ENCODE peak calls at places on chromosomes 3 and 15, in four cellular contexts. One of them, this sample, is unnamed.

GRCh38 chr15:38685686-38686339 is 121.2 kb upstream of the RASGRP1 start:
- DNase-seq in HepG2: no peak
- DNase-seq in GM12878: no peak
- DNase-seq in K562: no peak
- DNase-seq in this sample: no peak

GRCh38 chr15:41011055-41011815 is 58.0 kb downstream of the CHAC1 start:
- DNase-seq in HepG2: no peak
- DNase-seq in GM12878: no peak
- DNase-seq in K562: no peak
- DNase-seq in this sample: no peak

GRCh38 chr3:149472393-149472792 is 2.1 kb upstream of the TM4SF4 start:
- DNase-seq in GM12878: no peak
- DNase-seq in HepG2: no peak
- DNase-seq in K562: no peak
- DNase-seq in this sample: no peak

GRCh38 chr3:69178100-69178499 is 55.7 kb upstream of the LMOD3 start:
- DNase-seq in GM12878: no peak
- DNase-seq in K562: no peak
- DNase-seq in HepG2: no peak
- DNase-seq in this sample: no peak

GRCh38 chr3:98457543-98457942 is 5.5 kb upstream of the OR5K1 start:
- DNase-seq in HepG2: no peak
- DNase-seq in GM12878: no peak
- DNase-seq in K562: no peak
- DNase-seq in this sample: no peak

GRCh38 chr3:183192650-183193300 is 30.2 kb upstream of the LAMP3 start:
- DNase-seq in K562: no peak
- DNase-seq in HepG2: no peak
- DNase-seq in GM12878: no peak
- DNase-seq in this sample: no peak

GRCh38 chr15:84749111-84749991 is 959 bp downstream of the ZNF592 start:
- DNase-seq in K562: peak; percentile 64
- DNase-seq in HepG2: peak; percentile 56
- DNase-seq in GM12878: no peak
- DNase-seq in this sample: no peak

GRCh38 chr15:89776274-89777072 is at the start of gene MESP2:
- DNase-seq in GM12878: no peak
- DNase-seq in HepG2: peak; percentile 67
- DNase-seq in K562: peak; percentile 89
- DNase-seq in this sample: peak; percentile 75

GRCh38 chr3:52623234-52623792 is 62.4 kb downstream of the PBRM1 start:
- DNase-seq in HepG2: no peak
- DNase-seq in K562: no peak
- DNase-seq in GM12878: no peak
- DNase-seq in this sample: no peak

GRCh38 chr15:28208583-28208982 is 109.5 kb upstream of the OCA2 start:
- DNase-seq in K562: no peak
- DNase-seq in GM12878: no peak
- DNase-seq in HepG2: no peak
- DNase-seq in this sample: no peak

GRCh38 chr15:45307230-45307924 is 55.3 kb downstream of the SLC28A2 start:
- DNase-seq in HepG2: peak; percentile 53
- DNase-seq in GM12878: peak; percentile 31
- DNase-seq in K562: peak; percentile 6
- DNase-seq in this sample: no peak

GRCh38 chr3:55244247-55244646 is 242.9 kb downstream of the WNT5A start:
- DNase-seq in K562: no peak
- DNase-seq in GM12878: no peak
- DNase-seq in HepG2: no peak
- DNase-seq in this sample: no peak

GRCh38 chr3:150062492-150062891 is 91.8 kb upstream of the PFN2 start:
- DNase-seq in K562: no peak
- DNase-seq in HepG2: no peak
- DNase-seq in GM12878: no peak
- DNase-seq in this sample: no peak

GRCh38 chr3:38479431-38480092 is 16.6 kb upstream of the EXOG start:
- DNase-seq in HepG2: peak; percentile 47
- DNase-seq in GM12878: no peak
- DNase-seq in K562: peak; percentile 64
- DNase-seq in this sample: peak; percentile 51

GRCh38 chr3:11661827-11662226 is 18.1 kb upstream of the VGLL4 start:
- DNase-seq in K562: peak; percentile 39
- DNase-seq in HepG2: no peak
- DNase-seq in GM12878: no peak
- DNase-seq in this sample: no peak

GRCh38 chr3:44948239-44948638 is 27.7 kb downstream of the ZDHHC3 start:
- DNase-seq in K562: no peak
- DNase-seq in GM12878: no peak
- DNase-seq in HepG2: no peak
- DNase-seq in this sample: no peak

GRCh38 chr3:149658444-149659172 is 783 bp upstream of the WWTR1 start:
- DNase-seq in HepG2: no peak
- DNase-seq in GM12878: no peak
- DNase-seq in K562: no peak
- DNase-seq in this sample: peak; percentile 26

GRCh38 chr3:69081583-69082262 is 1.6 kb upstream of the UBA3 start:
- DNase-seq in K562: peak; percentile 40
- DNase-seq in GM12878: peak; percentile 73
- DNase-seq in HepG2: no peak
- DNase-seq in this sample: no peak

GRCh38 chr15:51623386-51623938 is 891 bp upstream of the DMXL2 start:
- DNase-seq in HepG2: no peak
- DNase-seq in K562: peak; percentile 77
- DNase-seq in GM12878: no peak
- DNase-seq in this sample: no peak

GRCh38 chr15:89244512-89244869 is 712 bp downstream of the FANCI start:
- DNase-seq in GM12878: no peak
- DNase-seq in HepG2: peak; percentile 13
- DNase-seq in K562: no peak
- DNase-seq in this sample: no peak

GRCh38 chr3:128761392-128761791 is 35.4 kb downstream of the RAB7A start:
- DNase-seq in K562: no peak
- DNase-seq in GM12878: no peak
- DNase-seq in HepG2: no peak
- DNase-seq in this sample: no peak

GRCh38 chr15:36756707-36757106 is 177.3 kb downstream of the CDIN1 start:
- DNase-seq in K562: no peak
- DNase-seq in GM12878: no peak
- DNase-seq in HepG2: no peak
- DNase-seq in this sample: no peak

GRCh38 chr15:62976301-62976842 is 66.2 kb upstream of the TPM1 start:
- DNase-seq in HepG2: no peak
- DNase-seq in K562: no peak
- DNase-seq in GM12878: no peak
- DNase-seq in this sample: no peak

GRCh38 chr3:77392181-77392580 is 352.3 kb downstream of the ROBO2 start:
- DNase-seq in K562: no peak
- DNase-seq in HepG2: no peak
- DNase-seq in GM12878: no peak
- DNase-seq in this sample: no peak

GRCh38 chr3:157705258-157705657 is 202.0 kb upstream of the VEPH1 start:
- DNase-seq in HepG2: no peak
- DNase-seq in K562: no peak
- DNase-seq in GM12878: no peak
- DNase-seq in this sample: no peak

GRCh38 chr15:34652726-34653033 is 69.2 kb upstream of the GOLGA8B start:
- DNase-seq in K562: peak; percentile 89
- DNase-seq in HepG2: no peak
- DNase-seq in GM12878: no peak
- DNase-seq in this sample: no peak

GRCh38 chr3:176193032-176193698 is 1004.1 kb downstream of the TBL1XR1 start:
- DNase-seq in GM12878: no peak
- DNase-seq in HepG2: no peak
- DNase-seq in K562: no peak
- DNase-seq in this sample: no peak

GRCh38 chr3:173037840-173038483 is 103.1 kb downstream of the SPATA16 start:
- DNase-seq in K562: peak; percentile 30
- DNase-seq in HepG2: no peak
- DNase-seq in GM12878: no peak
- DNase-seq in this sample: no peak

GRCh38 chr3:173043757-173044156 is 97.3 kb downstream of the SPATA16 start:
- DNase-seq in HepG2: no peak
- DNase-seq in K562: no peak
- DNase-seq in GM12878: no peak
- DNase-seq in this sample: no peak

DNA sequence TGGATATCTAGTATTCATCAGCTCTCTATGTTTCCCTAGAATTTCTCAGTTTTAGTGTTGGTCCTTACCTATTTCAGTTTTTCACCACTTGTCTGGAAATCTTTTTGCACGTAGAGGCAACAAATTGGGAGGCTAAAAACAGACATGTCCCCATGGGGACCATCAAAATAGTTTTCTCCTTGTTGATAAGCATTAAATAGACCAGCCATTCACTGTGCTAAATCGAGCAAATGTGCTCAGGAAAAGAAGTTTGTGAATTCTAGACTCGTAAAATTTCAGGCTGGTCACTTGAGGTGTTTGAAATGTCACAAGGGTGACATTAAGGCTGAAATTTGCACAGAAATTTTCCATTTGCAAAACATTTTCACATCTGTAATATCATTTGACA is 102.6 kb downstream of the SPATA16 start:
- DNase-seq in GM12878: no peak
- DNase-seq in K562: no peak
- DNase-seq in HepG2: no peak
- DNase-seq in this sample: no peak
- TF ChIP-seq TAF1 in GM12878: no peak
- TF ChIP-seq TAF1 in K562: no peak
- TF ChIP-seq TAF1 in HepG2: no peak
- TF ChIP-seq TAF1 in this sample: no peak

GRCh38 chr15:90934949-90935751 is at the start of gene UNC45A:
- DNase-seq in K562: peak; percentile 94
- DNase-seq in HepG2: peak; percentile 78
- DNase-seq in GM12878: peak; percentile 60
- DNase-seq in this sample: peak; percentile 96
- TF ChIP-seq POLR2A in K562: peak; percentile 50
- TF ChIP-seq POLR2A in HepG2: peak; percentile 83
- TF ChIP-seq POLR2A in GM12878: peak; percentile 75
- TF ChIP-seq POLR2A in this sample: peak; percentile 9

GRCh38 chr3:101950510-101950909 is 101.2 kb downstream of the NFKBIZ start:
- DNase-seq in GM12878: peak; percentile 87
- DNase-seq in K562: no peak
- DNase-seq in HepG2: no peak
- DNase-seq in this sample: no peak

GRCh38 chr3:101954946-101955345 is 105.6 kb downstream of the NFKBIZ start:
- DNase-seq in GM12878: no peak
- DNase-seq in HepG2: no peak
- DNase-seq in K562: no peak
- DNase-seq in this sample: no peak

GRCh38 chr3:101946906-101947305 is 97.6 kb downstream of the NFKBIZ start:
- DNase-seq in HepG2: no peak
- DNase-seq in GM12878: no peak
- DNase-seq in K562: no peak
- DNase-seq in this sample: no peak

GRCh38 chr3:101954361-101954760 is 105.0 kb downstream of the NFKBIZ start:
- DNase-seq in GM12878: no peak
- DNase-seq in K562: no peak
- DNase-seq in HepG2: no peak
- DNase-seq in this sample: no peak

DNA sequence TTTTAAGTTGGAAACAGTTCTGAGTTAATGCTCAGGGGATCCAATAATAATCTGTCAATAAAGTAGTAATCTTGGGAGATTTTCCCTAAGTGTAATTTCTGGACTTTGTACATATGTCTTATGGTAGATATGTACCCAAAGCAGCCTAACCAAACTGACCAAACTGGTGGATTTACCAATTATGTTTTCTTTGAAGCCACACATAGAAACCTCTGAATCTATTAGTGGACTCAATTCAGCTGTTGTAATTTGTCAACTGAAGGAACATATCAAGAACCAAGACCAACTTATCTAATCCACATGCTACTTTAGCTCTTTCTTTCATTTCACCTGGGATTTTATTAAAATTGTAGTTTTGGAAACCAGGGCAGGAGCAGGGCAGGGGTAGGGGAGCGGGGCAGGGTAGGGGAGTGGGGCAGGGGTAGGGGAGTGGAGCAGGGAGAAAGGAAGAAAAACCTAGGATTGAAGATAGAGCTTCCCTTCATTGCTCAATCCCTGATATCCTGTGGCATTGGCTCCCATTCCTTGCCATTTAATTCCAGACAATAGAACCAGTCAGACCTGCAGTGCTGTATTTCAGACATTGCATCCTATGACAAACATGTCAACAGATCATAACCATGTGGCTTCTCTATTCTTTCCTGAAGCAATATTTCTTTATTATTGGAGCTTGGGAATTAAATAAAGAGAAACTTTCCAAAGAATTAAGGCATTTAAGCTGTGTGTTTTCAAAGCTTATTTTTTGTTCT is 101.8 kb downstream of the NFKBIZ start:
- DNase-seq in K562: no peak
- DNase-seq in GM12878: no peak
- DNase-seq in HepG2: no peak
- DNase-seq in this sample: no peak
- TF ChIP-seq POLR2AphosphoS5 in K562: no peak
- TF ChIP-seq POLR2AphosphoS5 in GM12878: no peak
- TF ChIP-seq POLR2AphosphoS5 in HepG2: no peak
- TF ChIP-seq POLR2AphosphoS5 in this sample: no peak

DNA sequence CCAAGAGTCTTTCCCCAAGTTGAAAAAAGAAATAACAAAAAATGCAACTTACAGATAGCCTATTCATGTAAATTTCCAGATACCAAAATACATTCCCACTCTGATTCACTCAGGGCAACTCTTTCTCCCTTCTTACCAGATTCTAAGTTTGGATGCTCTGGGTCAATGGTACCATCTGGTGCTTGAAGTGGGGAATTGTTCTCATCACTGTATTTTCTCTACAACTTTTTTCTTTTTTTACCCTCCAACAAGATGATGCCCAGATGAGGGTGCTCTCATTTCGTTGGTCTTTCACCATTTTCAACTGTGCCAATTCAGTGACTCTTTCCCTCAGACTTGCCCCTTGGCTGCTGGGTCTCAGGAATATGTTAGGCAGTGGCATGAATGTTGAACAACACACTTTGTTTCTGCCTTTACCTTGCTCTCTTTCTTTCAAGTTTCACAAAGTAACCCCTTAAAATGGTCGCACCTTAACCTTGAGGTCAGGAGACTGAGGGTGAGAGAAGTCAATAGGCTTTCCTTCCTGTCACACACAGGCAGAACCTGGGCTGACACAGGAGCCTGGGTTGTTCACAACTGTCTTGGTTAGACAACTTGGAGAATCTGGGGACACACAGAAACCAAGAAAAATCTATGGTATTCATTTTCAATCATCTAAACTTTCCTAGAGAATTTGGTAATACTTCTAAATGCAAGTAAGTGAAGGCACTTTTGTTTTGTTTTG is 330.7 kb upstream of the SLCO3A1 start:
- DNase-seq in HepG2: no peak
- DNase-seq in GM12878: no peak
- DNase-seq in K562: peak; percentile 15
- DNase-seq in this sample: no peak
- TF ChIP-seq TAF1 in HepG2: no peak
- TF ChIP-seq TAF1 in GM12878: no peak
- TF ChIP-seq TAF1 in K562: no peak
- TF ChIP-seq TAF1 in this sample: no peak

This sample was measured in GM12892.